ENCODE peak calls at places on chromosomes 12 and 14, in five cellular contexts. One of them, this sample, is unnamed. For H3K4me1, the result is how much of the 10 kb centered on the place peaks cover.

GRCh38 chr14:76729953-76730505 is 31.2 kb upstream of the VASH1 start:
- DNase-seq in stomach: no peak
- DNase-seq in spleen: no peak
- DNase-seq in Panc1: no peak
- DNase-seq in K562: no peak
- DNase-seq in this sample: no peak

GRCh38 chr14:56874375-56874774 is 64.1 kb upstream of the OTX2 start:
- DNase-seq in stomach: peak
- DNase-seq in spleen: no peak
- DNase-seq in Panc1: peak
- DNase-seq in K562: peak
- DNase-seq in this sample: peak

GRCh38 chr12:59179231-59179630 is 258.9 kb upstream of the LRIG3 start:
- DNase-seq in stomach: no peak
- DNase-seq in spleen: no peak
- DNase-seq in Panc1: no peak
- DNase-seq in K562: no peak
- DNase-seq in this sample: no peak

GRCh38 chr12:3622021-3622731 is 130.7 kb downstream of the CRACR2A start:
- DNase-seq in stomach: no peak
- DNase-seq in spleen: no peak
- DNase-seq in Panc1: no peak
- DNase-seq in K562: no peak
- DNase-seq in this sample: no peak

GRCh38 chr14:28653521-28653920 is 113.1 kb upstream of the FOXG1 start:
- DNase-seq in stomach: no peak
- DNase-seq in spleen: no peak
- DNase-seq in Panc1: no peak
- DNase-seq in K562: no peak
- DNase-seq in this sample: no peak

GRCh38 chr14:73696466-73697390 is 17.5 kb downstream of the PNMA1 start:
- DNase-seq in stomach: no peak
- DNase-seq in spleen: no peak
- DNase-seq in Panc1: peak
- DNase-seq in K562: peak
- DNase-seq in this sample: no peak

GRCh38 chr12:50082644-50083043 is 2.5 kb upstream of the SMARCD1 start:
- DNase-seq in stomach: no peak
- DNase-seq in spleen: peak
- DNase-seq in Panc1: no peak
- DNase-seq in K562: no peak
- DNase-seq in this sample: no peak

GRCh38 chr12:114799574-114800487 is 115.9 kb upstream of the TBX3 start:
- DNase-seq in stomach: peak
- DNase-seq in spleen: no peak
- DNase-seq in Panc1: no peak
- DNase-seq in K562: peak
- DNase-seq in this sample: no peak

GRCh38 chr12:68868043-68868790 is 60.2 kb downstream of the MDM2 start:
- DNase-seq in stomach: no peak
- DNase-seq in spleen: no peak
- DNase-seq in Panc1: no peak
- DNase-seq in K562: no peak
- DNase-seq in this sample: no peak

GRCh38 chr12:3116106-3116898 is 39.1 kb downstream of the TSPAN9 start:
- DNase-seq in stomach: no peak
- DNase-seq in spleen: no peak
- DNase-seq in Panc1: no peak
- DNase-seq in K562: no peak
- DNase-seq in this sample: no peak

GRCh38 chr14:91996951-91997371 is 42.9 kb downstream of the TRIP11 start:
- DNase-seq in stomach: no peak
- DNase-seq in spleen: no peak
- DNase-seq in Panc1: peak
- DNase-seq in K562: peak
- DNase-seq in this sample: peak

GRCh38 chr14:38210587-38211257 is 3.0 kb downstream of the SSTR1 start:
- DNase-seq in stomach: peak
- DNase-seq in spleen: no peak
- DNase-seq in Panc1: no peak
- DNase-seq in K562: no peak
- DNase-seq in this sample: peak

GRCh38 chr12:68374315-68374982 is 42.3 kb upstream of the MDM1 start:
- DNase-seq in stomach: peak
- DNase-seq in spleen: no peak
- DNase-seq in Panc1: no peak
- DNase-seq in K562: no peak
- DNase-seq in this sample: no peak

GRCh38 chr14:92143962-92144361 is 22.2 kb downstream of the CPSF2 start:
- DNase-seq in stomach: no peak
- DNase-seq in spleen: no peak
- DNase-seq in Panc1: no peak
- DNase-seq in K562: peak
- DNase-seq in this sample: no peak

GRCh38 chr14:68269136-68269535 is 449.6 kb downstream of the RAD51B start:
- DNase-seq in stomach: no peak
- DNase-seq in spleen: no peak
- DNase-seq in Panc1: no peak
- DNase-seq in K562: no peak
- DNase-seq in this sample: no peak

GRCh38 chr12:107655281-107656065 is 30.1 kb upstream of the PWP1 start:
- DNase-seq in stomach: no peak
- DNase-seq in spleen: no peak
- DNase-seq in Panc1: no peak
- DNase-seq in K562: no peak
- DNase-seq in this sample: no peak

GRCh38 chr12:87795555-87795954 is 233.6 kb downstream of the C12orf50 start:
- DNase-seq in stomach: no peak
- DNase-seq in spleen: no peak
- DNase-seq in Panc1: no peak
- DNase-seq in K562: no peak
- DNase-seq in this sample: no peak

GRCh38 chr14:86625637-86626036 is 1095.7 kb downstream of the FLRT2 start:
- DNase-seq in stomach: no peak
- DNase-seq in spleen: no peak
- DNase-seq in Panc1: no peak
- DNase-seq in K562: no peak
- DNase-seq in this sample: no peak

GRCh38 chr14:43754838-43755237 is 752.2 kb downstream of the FSCB start:
- DNase-seq in stomach: no peak
- DNase-seq in spleen: no peak
- DNase-seq in Panc1: no peak
- DNase-seq in K562: no peak
- DNase-seq in this sample: peak

GRCh38 chr12:33977887-33978286 is 44.4 kb upstream of the ALG10 start:
- DNase-seq in stomach: no peak
- DNase-seq in spleen: no peak
- DNase-seq in Panc1: no peak
- DNase-seq in K562: no peak
- DNase-seq in this sample: no peak

GRCh38 chr14:55927059-55927458 is 191.2 kb upstream of the PELI2 start:
- DNase-seq in stomach: no peak
- DNase-seq in spleen: no peak
- DNase-seq in Panc1: no peak
- DNase-seq in K562: no peak
- DNase-seq in this sample: no peak

GRCh38 chr12:95851609-95852008 is 7.1 kb upstream of the SNRPF start:
- DNase-seq in stomach: no peak
- DNase-seq in spleen: no peak
- DNase-seq in Panc1: no peak
- DNase-seq in K562: no peak
- DNase-seq in this sample: no peak

GRCh38 chr12:109779382-109779781 is 53.8 kb downstream of the TRPV4 start:
- DNase-seq in stomach: no peak
- DNase-seq in spleen: peak
- DNase-seq in Panc1: no peak
- DNase-seq in K562: peak
- DNase-seq in this sample: no peak

GRCh38 chr14:24095196-24096068 is 1.3 kb downstream of the PCK2 start:
- DNase-seq in stomach: no peak
- DNase-seq in spleen: peak
- DNase-seq in Panc1: no peak
- DNase-seq in K562: peak
- DNase-seq in this sample: peak

GRCh38 chr14:49612251-49612650 is 8.2 kb downstream of the RPL36AL start:
- DNase-seq in stomach: no peak
- DNase-seq in spleen: no peak
- DNase-seq in Panc1: no peak
- DNase-seq in K562: no peak
- DNase-seq in this sample: no peak

GRCh38 chr14:67564236-67564635 is 31.1 kb downstream of the PLEKHH1 start:
- DNase-seq in stomach: no peak
- DNase-seq in spleen: no peak
- DNase-seq in Panc1: no peak
- DNase-seq in K562: no peak
- DNase-seq in this sample: no peak

GRCh38 chr14:58078068-58078467 is 73.9 kb downstream of the ARMH4 start:
- DNase-seq in stomach: no peak
- DNase-seq in spleen: no peak
- DNase-seq in Panc1: no peak
- DNase-seq in K562: no peak
- DNase-seq in this sample: peak

GRCh38 chr14:65552724-65553123 is 140.2 kb downstream of the FUT8 start:
- DNase-seq in stomach: no peak
- DNase-seq in spleen: no peak
- DNase-seq in Panc1: no peak
- DNase-seq in K562: no peak
- DNase-seq in this sample: no peak

GRCh38 chr14:63896278-63896720 is 43.5 kb downstream of the SYNE2 start:
- DNase-seq in stomach: peak
- DNase-seq in spleen: no peak
- DNase-seq in Panc1: no peak
- DNase-seq in K562: no peak
- DNase-seq in this sample: no peak

GRCh38 chr14:63893701-63894458 is 41.1 kb downstream of the SYNE2 start:
- DNase-seq in stomach: peak
- DNase-seq in spleen: no peak
- DNase-seq in Panc1: no peak
- DNase-seq in K562: no peak
- DNase-seq in this sample: peak

GRCh38 chr14:63897706-63898105 is 44.9 kb downstream of the SYNE2 start:
- DNase-seq in stomach: no peak
- DNase-seq in spleen: no peak
- DNase-seq in Panc1: no peak
- DNase-seq in K562: no peak
- DNase-seq in this sample: no peak

GRCh38 chr14:63891148-63891964 is 38.6 kb downstream of the SYNE2 start:
- DNase-seq in stomach: no peak
- DNase-seq in spleen: no peak
- DNase-seq in Panc1: no peak
- DNase-seq in K562: no peak
- DNase-seq in this sample: peak

DNA sequence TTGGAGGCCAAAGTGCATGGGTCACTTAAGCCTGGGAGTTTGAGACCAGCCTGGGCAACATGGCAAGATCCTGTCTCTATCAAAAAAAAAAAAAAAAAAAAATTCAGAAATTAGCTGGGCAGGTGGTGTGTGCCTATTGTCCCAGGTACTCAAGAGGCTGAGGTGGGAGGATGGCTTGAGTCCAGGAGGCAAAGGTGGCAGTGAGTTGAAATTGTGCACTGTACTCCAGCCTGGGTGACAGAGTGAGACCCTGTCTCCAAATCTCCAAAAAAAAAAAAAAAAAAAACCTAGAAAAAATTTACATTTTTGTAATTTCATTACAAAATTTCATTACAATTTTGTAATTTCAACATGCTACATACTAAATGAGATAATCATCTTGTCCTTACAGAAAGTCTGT is 42.7 kb downstream of the SYNE2 start:
- DNase-seq in stomach: no peak
- DNase-seq in spleen: no peak
- DNase-seq in Panc1: no peak
- DNase-seq in K562: no peak
- DNase-seq in this sample: no peak
- H3K4me1 ChIP-seq in stomach: half or more
- H3K4me1 ChIP-seq in spleen: half or more
- H3K4me1 ChIP-seq in Panc1: half or more
- H3K4me1 ChIP-seq in K562: under half
- H3K4me1 ChIP-seq in this sample: under half

GRCh38 chr12:46339051-46339450 is 33.5 kb downstream of the SLC38A2 start:
- DNase-seq in stomach: no peak
- DNase-seq in spleen: no peak
- DNase-seq in Panc1: no peak
- DNase-seq in K562: no peak
- DNase-seq in this sample: no peak

GRCh38 chr12:46343122-46343852 is 29.3 kb downstream of the SLC38A2 start:
- DNase-seq in stomach: peak
- DNase-seq in spleen: no peak
- DNase-seq in Panc1: no peak
- DNase-seq in K562: no peak
- DNase-seq in this sample: no peak

DNA sequence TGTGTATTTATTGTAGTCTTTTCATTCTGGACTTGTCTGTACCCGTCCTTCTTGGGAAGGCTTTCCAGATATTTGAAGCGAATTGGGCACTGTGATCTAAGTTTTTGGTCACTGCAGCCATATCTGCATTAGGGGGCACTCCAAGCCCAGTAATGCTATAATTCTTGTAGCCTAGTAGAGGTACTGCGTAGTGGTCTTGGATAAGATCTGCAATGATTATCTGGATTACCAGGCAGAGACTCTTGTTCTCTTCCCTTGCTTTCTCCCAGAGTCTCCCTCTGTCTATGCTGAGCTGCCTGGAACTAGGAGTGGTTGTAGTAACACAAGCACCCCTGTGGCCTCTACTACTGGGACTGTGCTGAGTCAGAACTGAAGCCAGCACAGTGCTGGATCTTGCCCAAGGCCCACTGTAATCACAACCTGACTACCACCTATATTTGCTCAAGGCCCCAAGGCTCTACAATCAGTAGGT is 30.0 kb downstream of the SLC38A2 start:
- DNase-seq in stomach: peak
- DNase-seq in spleen: no peak
- DNase-seq in Panc1: no peak
- DNase-seq in K562: peak
- DNase-seq in this sample: peak
- TF ChIP-seq POLR2AphosphoS5 in stomach: no peak
- TF ChIP-seq POLR2AphosphoS5 in spleen: no peak
- TF ChIP-seq POLR2AphosphoS5 in Panc1: no peak
- TF ChIP-seq POLR2AphosphoS5 in K562: no peak
- TF ChIP-seq POLR2AphosphoS5 in this sample: no peak

GRCh38 chr12:113187588-113187987 is 2.1 kb downstream of the RITA1 start:
- DNase-seq in stomach: no peak
- DNase-seq in spleen: no peak
- DNase-seq in Panc1: no peak
- DNase-seq in K562: no peak
- DNase-seq in this sample: no peak
- H3K4me3 ChIP-seq in stomach: no peak
- H3K4me3 ChIP-seq in spleen: no peak
- H3K4me3 ChIP-seq in Panc1: peak
- H3K4me3 ChIP-seq in K562: no peak
- H3K4me3 ChIP-seq in this sample: no peak

DNA sequence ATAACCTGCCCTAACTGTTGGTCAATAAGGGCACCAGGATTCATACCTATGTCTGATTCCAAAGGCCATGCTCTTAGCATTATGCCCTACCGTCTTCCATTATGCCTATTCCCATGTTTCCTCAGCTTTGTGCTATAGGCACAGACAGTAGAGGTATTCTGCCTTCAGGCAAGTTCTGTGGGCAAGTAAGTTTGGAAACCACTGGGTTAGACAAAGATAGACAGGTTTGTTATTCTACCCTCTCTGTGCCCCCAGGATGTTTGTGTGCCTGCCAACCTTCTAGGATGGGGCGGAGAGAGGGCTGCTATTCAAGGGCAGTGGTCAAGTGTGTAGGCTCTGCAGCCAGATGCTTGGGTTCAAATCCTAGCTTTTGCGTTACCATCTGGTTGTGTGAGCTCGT is 4.6 kb downstream of the RAPGEF3 start:
- DNase-seq in stomach: no peak
- DNase-seq in spleen: no peak
- DNase-seq in Panc1: no peak
- DNase-seq in K562: no peak
- DNase-seq in this sample: no peak
- H3K4me1 ChIP-seq in stomach: half or more
- H3K4me1 ChIP-seq in spleen: half or more
- H3K4me1 ChIP-seq in Panc1: under half
- H3K4me1 ChIP-seq in K562: under half
- H3K4me1 ChIP-seq in this sample: under half

This sample was measured in GM23338.